ENCODE peak calls at places on chromosomes 5 and 9, in six cellular contexts. D is stomach, Y is spleen, S is SK-N-SH, Z is sigmoid colon, I is HCT116. E is an unnamed sample.
A peak's percentile ranks its signal among the peaks of the same experiment; 100 is the strongest.

GRCh38 chr5:146548781-146549449 is 32.9 kb upstream of the GPR151 start:
- DNase-seq in S (no peak), Z (no peak), I (no peak), D (no peak), Y (no peak), E (no peak)

GRCh38 chr5:90981177-90981576 is 401.9 kb downstream of the ARRDC3 start:
- DNase-seq in S (no peak), I (no peak), Y (no peak), D (no peak), Z (no peak), E (no peak)

GRCh38 chr9:137656416-137656815 is 37.6 kb downstream of the EHMT1 start:
- DNase-seq in I (no peak), Z (peak; percentile 32), Y (peak; percentile 38), S (no peak), D (no peak), E (no peak)

GRCh38 chr9:101495810-101496209 is 37.8 kb upstream of the RNF20 start:
- DNase-seq in D (no peak), Y (no peak), Z (no peak), I (no peak), S (no peak), E (peak; percentile 72)

GRCh38 chr9:111683351-111683750 is 21.9 kb downstream of the GNG10 start:
- DNase-seq in Z (no peak), Y (no peak), I (no peak), D (no peak), S (no peak), E (no peak)

GRCh38 chr9:98712987-98713386 is 4.3 kb upstream of the GABBR2 start:
- DNase-seq in I (no peak), Z (no peak), S (no peak), Y (no peak), D (no peak), E (no peak)

GRCh38 chr5:116411101-116411571 is 163.5 kb downstream of the SEMA6A start:
- DNase-seq in Z (peak; percentile 66), D (no peak), I (no peak), S (no peak), Y (no peak), E (no peak)

GRCh38 chr5:4941957-4942830 is 197.9 kb upstream of the ADAMTS16 start:
- DNase-seq in S (peak; percentile 87), D (no peak), I (no peak), Z (no peak), Y (no peak), E (no peak)

GRCh38 chr9:33942471-33943083 is 106.1 kb downstream of the UBAP2 start:
- DNase-seq in D (no peak), I (no peak), Z (no peak), S (no peak), Y (no peak), E (peak; percentile 10)

GRCh38 chr5:159582756-159583523 is 252.7 kb upstream of the IL12B start:
- DNase-seq in D (no peak), Y (no peak), S (no peak), Z (no peak), I (peak; percentile 61), E (no peak)

GRCh38 chr9:99497641-99498040 is 275.6 kb downstream of the SEC61B start:
- DNase-seq in Z (no peak), I (no peak), S (no peak), D (no peak), Y (no peak), E (no peak)

GRCh38 chr9:124040935-124041816 is 29.6 kb downstream of the LHX2 start:
- DNase-seq in Y (peak; percentile 88), Z (no peak), I (no peak), D (peak; percentile 65), S (peak; percentile 93), E (no peak)

GRCh38 chr5:81165493-81166119 is 67.5 kb upstream of the CKMT2 start:
- DNase-seq in Z (no peak), S (peak; percentile 72), I (peak; percentile 52), Y (no peak), D (no peak), E (no peak)

GRCh38 chr9:19181002-19181401 is 49.5 kb upstream of the DENND4C start:
- DNase-seq in Y (no peak), I (no peak), Z (no peak), S (no peak), D (no peak), E (no peak)

GRCh38 chr9:135505406-135506187 is 5.1 kb downstream of the MRPS2 start:
- DNase-seq in S (peak; percentile 16), Z (peak; percentile 54), Y (peak; percentile 74), D (no peak), I (no peak), E (no peak)

GRCh38 chr9:79489241-79490000 is 82.3 kb upstream of the TLE4 start:
- DNase-seq in I (no peak), Z (no peak), S (no peak), D (no peak), Y (no peak), E (no peak)

GRCh38 chr5:72767289-72768010 is 49.0 kb upstream of the TNPO1 start:
- DNase-seq in Y (no peak), S (peak; percentile 60), Z (no peak), I (no peak), D (no peak), E (no peak)

GRCh38 chr5:143314664-143315063 is 88.8 kb downstream of the NR3C1 start:
- DNase-seq in S (no peak), Y (no peak), D (no peak), Z (no peak), I (no peak), E (no peak)

GRCh38 chr9:21579209-21579608 is 97.1 kb upstream of the IFNE start:
- DNase-seq in Z (no peak), Y (no peak), D (no peak), I (no peak), S (no peak), E (no peak)

GRCh38 chr9:107644774-107645463 is 155.3 kb upstream of the KLF4 start:
- DNase-seq in Z (peak; percentile 82), I (no peak), D (no peak), Y (peak; percentile 83), S (no peak), E (no peak)

GRCh38 chr5:77560677-77561263 is 68.7 kb upstream of the WDR41 start:
- DNase-seq in Z (no peak), I (peak; percentile 38), S (peak; percentile 40), D (no peak), Y (no peak), E (peak; percentile 44)

GRCh38 chr9:26950521-26950920 is 3.5 kb upstream of the PLAA start:
- DNase-seq in Z (no peak), S (no peak), Y (no peak), D (no peak), I (no peak), E (no peak)

GRCh38 chr9:86659413-86660046 is 287.8 kb downstream of the GAS1 start:
- DNase-seq in I (no peak), Z (no peak), Y (no peak), S (no peak), D (no peak), E (no peak)

GRCh38 chr5:74673011-74673790 is 11.8 kb upstream of the HEXB start:
- DNase-seq in Z (no peak), S (peak; percentile 44), I (peak; percentile 24), Y (no peak), D (no peak), E (peak; percentile 52)

GRCh38 chr5:122730037-122730436 is 44.8 kb upstream of the SNX2 start:
- DNase-seq in Y (no peak), D (no peak), Z (no peak), I (no peak), S (no peak), E (no peak)

GRCh38 chr9:128841704-128842492 is 12.3 kb upstream of the SPOUT1 start:
- DNase-seq in S (no peak), D (no peak), Z (no peak), Y (peak; percentile 11), I (no peak), E (no peak)

DNA sequence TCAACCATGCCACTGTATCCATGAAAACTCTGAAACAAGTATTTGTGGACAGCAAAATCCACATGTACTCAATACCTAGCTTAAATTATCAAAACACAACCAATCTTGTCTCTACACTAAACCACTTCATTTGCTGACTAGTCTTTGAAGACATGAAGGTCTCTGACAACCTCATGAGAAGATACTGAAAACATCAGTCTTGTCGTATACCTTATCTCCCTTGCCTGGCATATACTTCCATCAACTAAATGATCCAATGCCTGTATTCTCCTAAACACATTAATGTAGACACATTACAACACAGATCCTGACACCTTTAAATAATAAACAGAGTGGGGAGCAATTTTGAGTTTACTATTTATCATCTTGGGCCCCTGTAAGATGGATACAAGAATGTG is 2.9 kb downstream of the RPS23 start:
- DNase-seq in Y (no peak), I (no peak), D (no peak), S (no peak), Z (no peak), E (no peak)
- H3K27ac ChIP-seq in Y (no peak overlapping the region), I (no peak overlapping the region), D (no peak overlapping the region), S (no peak overlapping the region), Z (no peak overlapping the region), E (peak overlapping the region; percentile 69)

GRCh38 chr5:56910123-56910951 is 941 bp downstream of the SETD9 start:
- DNase-seq in Z (peak; percentile 77), D (peak; percentile 44), S (peak; percentile 36), I (no peak), Y (peak; percentile 88), E (no peak)
- TF ChIP-seq POLR2AphosphoS5 in Z (no peak), D (no peak), S (no peak), I (no peak), Y (no peak), E (no peak)

GRCh38 chr5:179054036-179054785 is 6.0 kb upstream of the ZNF354C start:
- DNase-seq in I (no peak), D (no peak), Y (no peak), Z (no peak), S (no peak), E (no peak)

GRCh38 chr5:179054876-179055275 is 5.3 kb upstream of the ZNF354C start:
- DNase-seq in S (no peak), Z (no peak), I (no peak), D (no peak), Y (no peak), E (no peak)

GRCh38 chr5:179055436-179055835 is 4.7 kb upstream of the ZNF354C start:
- DNase-seq in I (no peak), S (no peak), D (no peak), Z (no peak), Y (no peak), E (no peak)

DNA sequence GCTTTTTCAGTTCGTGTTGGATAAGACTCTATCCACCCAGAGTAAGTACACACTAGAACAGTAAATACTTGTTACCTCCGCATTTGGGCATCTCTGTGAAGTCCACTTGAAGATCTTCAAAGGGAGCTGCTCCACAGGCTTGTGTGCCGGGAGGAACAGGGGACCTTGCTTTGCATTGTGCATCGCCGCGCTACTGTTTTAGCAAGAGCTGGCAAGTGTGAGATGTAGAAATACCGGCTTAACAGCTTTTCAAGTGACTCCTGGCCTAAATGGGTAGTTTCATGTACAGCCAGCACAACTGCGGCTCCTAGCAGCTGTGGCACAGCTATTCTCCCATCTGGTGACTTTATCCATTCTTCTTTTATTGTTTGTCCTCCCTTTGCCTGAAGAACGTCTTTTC is 8.4 kb upstream of the ZNF354C start:
- DNase-seq in Y (no peak), I (no peak), S (no peak), Z (no peak), D (no peak), E (no peak)
- H3K9me3 ChIP-seq in Y (peaks cover 77% of the 10 kb centered on the region), I (no peaks in the 10 kb centered on the region), S (no peaks in the 10 kb centered on the region), Z (no peaks in the 10 kb centered on the region), D (no peaks in the 10 kb centered on the region), E (no peaks in the 10 kb centered on the region)

DNA sequence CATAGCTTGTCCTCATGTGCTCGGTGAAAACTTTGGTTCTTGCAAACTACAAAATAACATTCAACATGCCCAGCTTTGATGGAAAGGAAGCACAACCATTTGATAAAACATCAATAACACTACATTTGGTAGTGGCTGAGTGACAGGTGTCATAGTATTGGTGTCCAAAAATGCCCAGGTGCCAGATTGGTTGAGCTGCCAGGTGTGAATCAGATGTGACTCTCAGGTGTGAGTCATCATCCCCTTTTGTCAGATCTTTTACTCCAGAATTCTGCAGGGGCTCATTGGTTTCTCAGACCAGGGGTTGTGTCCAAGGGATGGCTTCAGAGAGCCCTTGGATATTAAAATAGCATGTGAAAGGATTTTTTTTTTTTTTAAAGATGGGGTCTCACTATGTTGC is 22.5 kb upstream of the POMT1 start:
- DNase-seq in S (no peak), D (no peak), I (no peak), Y (no peak), Z (no peak), E (no peak)
- H3K27ac ChIP-seq in S (no peak overlapping the region), D (no peak overlapping the region), I (no peak overlapping the region), Y (no peak overlapping the region), Z (peak overlapping the region; percentile 72), E (no peak overlapping the region)

E was measured in SK-N-MC.